ENCODE peak calls at places on chromosomes 16 and 17, in ten cellular contexts. One of them, this sample, is unnamed.

GRCh38 chr16:66516808-66517585 is 32.9 kb downstream of the TK2 start:
- DNase-seq in AG04450: peak
- DNase-seq in B cell: peak
- DNase-seq in pancreas: peak
- DNase-seq in GM23338: no peak
- DNase-seq in osteocyte: peak
- DNase-seq in GM13977: peak
- DNase-seq in fibroblast of the aortic adventitia: peak
- DNase-seq in activated CD8-positive, alpha-beta T cell treated with anti-CD3 and anti-CD28 coated beads for 36 hours: peak
- DNase-seq in mesothelial cell of epicardium: no peak
- DNase-seq in this sample: peak

GRCh38 chr16:68800257-68800875 is 43.0 kb upstream of the TANGO6 start:
- DNase-seq in osteocyte: peak
- DNase-seq in fibroblast of the aortic adventitia: peak
- DNase-seq in GM23338: peak
- DNase-seq in GM13977: peak
- DNase-seq in AG04450: peak
- DNase-seq in mesothelial cell of epicardium: peak
- DNase-seq in pancreas: no peak
- DNase-seq in B cell: peak
- DNase-seq in activated CD8-positive, alpha-beta T cell treated with anti-CD3 and anti-CD28 coated beads for 36 hours: peak
- DNase-seq in this sample: no peak

GRCh38 chr17:50362661-50363060 is 10.3 kb downstream of the MRPL27 start:
- DNase-seq in activated CD8-positive, alpha-beta T cell treated with anti-CD3 and anti-CD28 coated beads for 36 hours: no peak
- DNase-seq in AG04450: no peak
- DNase-seq in GM13977: no peak
- DNase-seq in mesothelial cell of epicardium: no peak
- DNase-seq in fibroblast of the aortic adventitia: no peak
- DNase-seq in GM23338: no peak
- DNase-seq in osteocyte: no peak
- DNase-seq in pancreas: no peak
- DNase-seq in B cell: no peak
- DNase-seq in this sample: no peak

GRCh38 chr17:69141802-69142472 is at the start of gene ABCA6:
- DNase-seq in fibroblast of the aortic adventitia: peak
- DNase-seq in osteocyte: no peak
- DNase-seq in B cell: no peak
- DNase-seq in GM13977: no peak
- DNase-seq in activated CD8-positive, alpha-beta T cell treated with anti-CD3 and anti-CD28 coated beads for 36 hours: no peak
- DNase-seq in pancreas: no peak
- DNase-seq in GM23338: no peak
- DNase-seq in AG04450: no peak
- DNase-seq in mesothelial cell of epicardium: no peak
- DNase-seq in this sample: no peak

GRCh38 chr17:30586818-30587595 is 109.8 kb downstream of the GOSR1 start:
- DNase-seq in pancreas: no peak
- DNase-seq in AG04450: no peak
- DNase-seq in activated CD8-positive, alpha-beta T cell treated with anti-CD3 and anti-CD28 coated beads for 36 hours: peak
- DNase-seq in osteocyte: no peak
- DNase-seq in mesothelial cell of epicardium: no peak
- DNase-seq in GM13977: no peak
- DNase-seq in fibroblast of the aortic adventitia: peak
- DNase-seq in B cell: no peak
- DNase-seq in GM23338: no peak
- DNase-seq in this sample: no peak

GRCh38 chr16:9597967-9598730 is 506.7 kb downstream of the HAPSTR1 start:
- DNase-seq in pancreas: no peak
- DNase-seq in AG04450: no peak
- DNase-seq in B cell: no peak
- DNase-seq in mesothelial cell of epicardium: no peak
- DNase-seq in fibroblast of the aortic adventitia: no peak
- DNase-seq in activated CD8-positive, alpha-beta T cell treated with anti-CD3 and anti-CD28 coated beads for 36 hours: no peak
- DNase-seq in GM13977: no peak
- DNase-seq in osteocyte: no peak
- DNase-seq in GM23338: no peak
- DNase-seq in this sample: no peak

GRCh38 chr16:21720533-21720932 is 56.8 kb downstream of the OTOA start:
- DNase-seq in mesothelial cell of epicardium: no peak
- DNase-seq in fibroblast of the aortic adventitia: no peak
- DNase-seq in GM13977: no peak
- DNase-seq in AG04450: no peak
- DNase-seq in osteocyte: no peak
- DNase-seq in GM23338: no peak
- DNase-seq in B cell: no peak
- DNase-seq in pancreas: no peak
- DNase-seq in activated CD8-positive, alpha-beta T cell treated with anti-CD3 and anti-CD28 coated beads for 36 hours: no peak
- DNase-seq in this sample: no peak

GRCh38 chr17:45925311-45925710 is 31.0 kb downstream of the MAPT start:
- DNase-seq in osteocyte: no peak
- DNase-seq in GM13977: no peak
- DNase-seq in pancreas: no peak
- DNase-seq in activated CD8-positive, alpha-beta T cell treated with anti-CD3 and anti-CD28 coated beads for 36 hours: no peak
- DNase-seq in AG04450: no peak
- DNase-seq in B cell: no peak
- DNase-seq in fibroblast of the aortic adventitia: no peak
- DNase-seq in mesothelial cell of epicardium: no peak
- DNase-seq in GM23338: no peak
- DNase-seq in this sample: no peak

GRCh38 chr16:68086336-68086821 is 1.2 kb downstream of the NFATC3 start:
- DNase-seq in osteocyte: no peak
- DNase-seq in AG04450: no peak
- DNase-seq in mesothelial cell of epicardium: no peak
- DNase-seq in activated CD8-positive, alpha-beta T cell treated with anti-CD3 and anti-CD28 coated beads for 36 hours: no peak
- DNase-seq in GM13977: no peak
- DNase-seq in GM23338: peak
- DNase-seq in pancreas: no peak
- DNase-seq in B cell: no peak
- DNase-seq in fibroblast of the aortic adventitia: peak
- DNase-seq in this sample: no peak

GRCh38 chr16:78183886-78184553 is 84.6 kb downstream of the WWOX start:
- DNase-seq in GM23338: no peak
- DNase-seq in AG04450: no peak
- DNase-seq in osteocyte: no peak
- DNase-seq in pancreas: no peak
- DNase-seq in B cell: no peak
- DNase-seq in fibroblast of the aortic adventitia: no peak
- DNase-seq in activated CD8-positive, alpha-beta T cell treated with anti-CD3 and anti-CD28 coated beads for 36 hours: no peak
- DNase-seq in GM13977: no peak
- DNase-seq in mesothelial cell of epicardium: no peak
- DNase-seq in this sample: no peak

GRCh38 chr17:36728030-36728991 is 126.9 kb downstream of the MRM1 start:
- DNase-seq in osteocyte: no peak
- DNase-seq in B cell: no peak
- DNase-seq in activated CD8-positive, alpha-beta T cell treated with anti-CD3 and anti-CD28 coated beads for 36 hours: peak
- DNase-seq in GM13977: no peak
- DNase-seq in mesothelial cell of epicardium: no peak
- DNase-seq in AG04450: no peak
- DNase-seq in GM23338: no peak
- DNase-seq in fibroblast of the aortic adventitia: no peak
- DNase-seq in pancreas: peak
- DNase-seq in this sample: no peak

GRCh38 chr16:10616744-10617640 is 36.6 kb upstream of the EMP2 start:
- DNase-seq in AG04450: no peak
- DNase-seq in GM23338: peak
- DNase-seq in B cell: no peak
- DNase-seq in activated CD8-positive, alpha-beta T cell treated with anti-CD3 and anti-CD28 coated beads for 36 hours: no peak
- DNase-seq in GM13977: no peak
- DNase-seq in pancreas: no peak
- DNase-seq in mesothelial cell of epicardium: no peak
- DNase-seq in osteocyte: no peak
- DNase-seq in fibroblast of the aortic adventitia: peak
- DNase-seq in this sample: no peak

GRCh38 chr16:1471569-1472194 is 3.1 kb downstream of the CLCN7 start:
- DNase-seq in activated CD8-positive, alpha-beta T cell treated with anti-CD3 and anti-CD28 coated beads for 36 hours: no peak
- DNase-seq in osteocyte: no peak
- DNase-seq in mesothelial cell of epicardium: no peak
- DNase-seq in GM23338: no peak
- DNase-seq in pancreas: peak
- DNase-seq in B cell: no peak
- DNase-seq in fibroblast of the aortic adventitia: no peak
- DNase-seq in AG04450: no peak
- DNase-seq in GM13977: no peak
- DNase-seq in this sample: no peak

GRCh38 chr16:1468456-1468855 is 6.4 kb downstream of the CLCN7 start:
- DNase-seq in B cell: no peak
- DNase-seq in AG04450: no peak
- DNase-seq in pancreas: no peak
- DNase-seq in GM23338: no peak
- DNase-seq in GM13977: no peak
- DNase-seq in osteocyte: no peak
- DNase-seq in fibroblast of the aortic adventitia: no peak
- DNase-seq in activated CD8-positive, alpha-beta T cell treated with anti-CD3 and anti-CD28 coated beads for 36 hours: no peak
- DNase-seq in mesothelial cell of epicardium: no peak
- DNase-seq in this sample: no peak

GRCh38 chr16:1472974-1473373 is 1.9 kb downstream of the CLCN7 start:
- DNase-seq in GM23338: no peak
- DNase-seq in activated CD8-positive, alpha-beta T cell treated with anti-CD3 and anti-CD28 coated beads for 36 hours: no peak
- DNase-seq in osteocyte: no peak
- DNase-seq in mesothelial cell of epicardium: no peak
- DNase-seq in fibroblast of the aortic adventitia: no peak
- DNase-seq in AG04450: no peak
- DNase-seq in GM13977: no peak
- DNase-seq in pancreas: no peak
- DNase-seq in B cell: no peak
- DNase-seq in this sample: no peak

GRCh38 chr16:1469693-1470201 is 5.1 kb downstream of the CLCN7 start:
- DNase-seq in GM13977: no peak
- DNase-seq in GM23338: no peak
- DNase-seq in mesothelial cell of epicardium: no peak
- DNase-seq in B cell: no peak
- DNase-seq in AG04450: no peak
- DNase-seq in osteocyte: no peak
- DNase-seq in activated CD8-positive, alpha-beta T cell treated with anti-CD3 and anti-CD28 coated beads for 36 hours: no peak
- DNase-seq in fibroblast of the aortic adventitia: no peak
- DNase-seq in pancreas: no peak
- DNase-seq in this sample: no peak

GRCh38 chr16:1470543-1471251 is 4.1 kb downstream of the CLCN7 start:
- DNase-seq in GM13977: no peak
- DNase-seq in GM23338: no peak
- DNase-seq in osteocyte: no peak
- DNase-seq in fibroblast of the aortic adventitia: no peak
- DNase-seq in pancreas: no peak
- DNase-seq in mesothelial cell of epicardium: no peak
- DNase-seq in activated CD8-positive, alpha-beta T cell treated with anti-CD3 and anti-CD28 coated beads for 36 hours: no peak
- DNase-seq in B cell: no peak
- DNase-seq in AG04450: no peak
- DNase-seq in this sample: no peak
- TF ChIP-seq CTCF in GM13977: no peak
- TF ChIP-seq CTCF in GM23338: no peak
- TF ChIP-seq CTCF in osteocyte: no peak
- TF ChIP-seq CTCF in fibroblast of the aortic adventitia: no peak
- TF ChIP-seq CTCF in pancreas: no peak
- TF ChIP-seq CTCF in mesothelial cell of epicardium: no peak
- TF ChIP-seq CTCF in activated CD8-positive, alpha-beta T cell treated with anti-CD3 and anti-CD28 coated beads for 36 hours: no peak
- TF ChIP-seq CTCF in B cell: no peak
- TF ChIP-seq CTCF in AG04450: no peak
- TF ChIP-seq CTCF in this sample: no peak

GRCh38 chr16:57146735-57147134 is 39.1 kb downstream of the PSME3IP1 start:
- DNase-seq in pancreas: no peak
- DNase-seq in osteocyte: no peak
- DNase-seq in fibroblast of the aortic adventitia: no peak
- DNase-seq in GM23338: peak
- DNase-seq in activated CD8-positive, alpha-beta T cell treated with anti-CD3 and anti-CD28 coated beads for 36 hours: no peak
- DNase-seq in AG04450: no peak
- DNase-seq in mesothelial cell of epicardium: no peak
- DNase-seq in B cell: no peak
- DNase-seq in GM13977: no peak
- DNase-seq in this sample: peak
- TF ChIP-seq CTCF in pancreas: no peak
- TF ChIP-seq CTCF in osteocyte: peak
- TF ChIP-seq CTCF in fibroblast of the aortic adventitia: no peak
- TF ChIP-seq CTCF in GM23338: peak
- TF ChIP-seq CTCF in activated CD8-positive, alpha-beta T cell treated with anti-CD3 and anti-CD28 coated beads for 36 hours: no peak
- TF ChIP-seq CTCF in AG04450: peak
- TF ChIP-seq CTCF in mesothelial cell of epicardium: peak
- TF ChIP-seq CTCF in B cell: no peak
- TF ChIP-seq CTCF in GM13977: no peak
- TF ChIP-seq CTCF in this sample: no peak

DNA sequence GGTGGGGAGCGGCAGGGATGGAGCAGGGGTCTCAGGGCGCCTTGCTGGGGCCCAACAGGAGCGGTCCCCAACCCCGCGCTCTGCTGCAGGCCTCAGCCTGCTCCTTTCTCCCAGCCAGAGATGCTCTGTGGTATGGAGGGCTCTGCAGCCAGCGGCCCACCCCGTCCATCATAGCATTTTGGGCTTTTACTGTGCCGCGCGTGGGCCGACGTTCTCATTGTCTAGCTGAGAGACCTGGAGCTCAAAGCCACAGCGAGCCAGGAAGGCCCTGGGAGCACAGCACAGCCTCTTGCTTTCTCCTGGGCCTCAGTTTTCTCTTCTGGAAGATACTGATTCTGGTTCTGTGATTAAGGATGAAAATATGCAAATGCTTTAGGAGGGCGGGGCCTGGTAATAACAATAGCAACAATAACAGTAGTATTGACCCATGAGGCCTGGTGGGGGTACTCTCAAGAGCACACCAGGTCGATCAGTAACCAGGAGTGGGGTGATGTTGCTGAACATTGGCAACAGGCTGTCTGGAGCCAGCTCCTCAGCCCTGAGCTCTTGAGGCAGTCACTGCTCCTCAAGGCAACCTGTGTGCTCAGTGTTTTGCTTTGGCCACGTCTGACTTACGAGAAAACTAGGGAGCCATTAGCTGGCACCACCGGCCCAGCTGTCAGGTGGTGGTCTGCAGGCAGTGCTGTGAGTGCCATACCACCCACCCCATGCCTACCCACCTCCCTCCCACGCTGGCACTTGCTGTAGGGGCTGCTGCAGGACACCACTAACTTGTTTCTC is 1.1 kb upstream of the RASD1 start:
- DNase-seq in B cell: no peak
- DNase-seq in fibroblast of the aortic adventitia: peak
- DNase-seq in GM23338: no peak
- DNase-seq in mesothelial cell of epicardium: no peak
- DNase-seq in activated CD8-positive, alpha-beta T cell treated with anti-CD3 and anti-CD28 coated beads for 36 hours: no peak
- DNase-seq in pancreas: no peak
- DNase-seq in AG04450: no peak
- DNase-seq in GM13977: no peak
- DNase-seq in osteocyte: no peak
- DNase-seq in this sample: no peak
- TF ChIP-seq CTCF in B cell: peak
- TF ChIP-seq CTCF in fibroblast of the aortic adventitia: no peak
- TF ChIP-seq CTCF in GM23338: no peak
- TF ChIP-seq CTCF in mesothelial cell of epicardium: peak
- TF ChIP-seq CTCF in activated CD8-positive, alpha-beta T cell treated with anti-CD3 and anti-CD28 coated beads for 36 hours: peak
- TF ChIP-seq CTCF in pancreas: no peak
- TF ChIP-seq CTCF in AG04450: no peak
- TF ChIP-seq CTCF in GM13977: no peak
- TF ChIP-seq CTCF in osteocyte: no peak
- TF ChIP-seq CTCF in this sample: no peak

GRCh38 chr17:15436399-15437369 is 30.7 kb downstream of the CDRT4 start:
- DNase-seq in osteocyte: no peak
- DNase-seq in activated CD8-positive, alpha-beta T cell treated with anti-CD3 and anti-CD28 coated beads for 36 hours: peak
- DNase-seq in GM23338: peak
- DNase-seq in fibroblast of the aortic adventitia: peak
- DNase-seq in B cell: no peak
- DNase-seq in mesothelial cell of epicardium: no peak
- DNase-seq in pancreas: no peak
- DNase-seq in AG04450: peak
- DNase-seq in GM13977: no peak
- DNase-seq in this sample: no peak
- TF ChIP-seq CTCF in osteocyte: peak
- TF ChIP-seq CTCF in activated CD8-positive, alpha-beta T cell treated with anti-CD3 and anti-CD28 coated beads for 36 hours: peak
- TF ChIP-seq CTCF in GM23338: peak
- TF ChIP-seq CTCF in fibroblast of the aortic adventitia: peak
- TF ChIP-seq CTCF in B cell: no peak
- TF ChIP-seq CTCF in mesothelial cell of epicardium: no peak
- TF ChIP-seq CTCF in pancreas: no peak
- TF ChIP-seq CTCF in AG04450: peak
- TF ChIP-seq CTCF in GM13977: peak
- TF ChIP-seq CTCF in this sample: no peak

GRCh38 chr17:491086-492014 is 138.7 kb upstream of the RPH3AL start:
- DNase-seq in pancreas: peak
- DNase-seq in fibroblast of the aortic adventitia: peak
- DNase-seq in mesothelial cell of epicardium: peak
- DNase-seq in GM23338: peak
- DNase-seq in osteocyte: peak
- DNase-seq in AG04450: peak
- DNase-seq in GM13977: peak
- DNase-seq in activated CD8-positive, alpha-beta T cell treated with anti-CD3 and anti-CD28 coated beads for 36 hours: no peak
- DNase-seq in B cell: no peak
- DNase-seq in this sample: no peak
- TF ChIP-seq CTCF in pancreas: no peak
- TF ChIP-seq CTCF in fibroblast of the aortic adventitia: no peak
- TF ChIP-seq CTCF in mesothelial cell of epicardium: no peak
- TF ChIP-seq CTCF in GM23338: no peak
- TF ChIP-seq CTCF in osteocyte: no peak
- TF ChIP-seq CTCF in AG04450: peak
- TF ChIP-seq CTCF in GM13977: no peak
- TF ChIP-seq CTCF in activated CD8-positive, alpha-beta T cell treated with anti-CD3 and anti-CD28 coated beads for 36 hours: no peak
- TF ChIP-seq CTCF in B cell: no peak
- TF ChIP-seq CTCF in this sample: no peak

This sample was measured in omental fat pad.